ENCODE peak calls at places on chromosomes 13 and 19, in four cellular contexts. One of them, this sample, is unnamed.

GRCh38 chr13:87536499-87536898 is 134.7 kb upstream of the SLITRK5 start:
- DNase-seq in activated T-helper 1 cell treated with Interleukin-2 at 50 U/mL for 16 hours: no peak
- DNase-seq in effector memory CD4-positive, alpha-beta T cell: no peak
- DNase-seq in astrocyte of the spinal cord: peak; percentile 77
- DNase-seq in this sample: no peak

GRCh38 chr13:113638173-113638746 is 19.7 kb downstream of the ATP4B start:
- DNase-seq in astrocyte of the spinal cord: no peak
- DNase-seq in effector memory CD4-positive, alpha-beta T cell: no peak
- DNase-seq in activated T-helper 1 cell treated with Interleukin-2 at 50 U/mL for 16 hours: no peak
- DNase-seq in this sample: no peak

GRCh38 chr19:6248341-6248740 is 31.4 kb downstream of the MLLT1 start:
- DNase-seq in effector memory CD4-positive, alpha-beta T cell: no peak
- DNase-seq in activated T-helper 1 cell treated with Interleukin-2 at 50 U/mL for 16 hours: no peak
- DNase-seq in astrocyte of the spinal cord: no peak
- DNase-seq in this sample: no peak

GRCh38 chr13:32430018-32430747 is 2.3 kb upstream of the N4BP2L1 start:
- DNase-seq in astrocyte of the spinal cord: no peak
- DNase-seq in effector memory CD4-positive, alpha-beta T cell: no peak
- DNase-seq in activated T-helper 1 cell treated with Interleukin-2 at 50 U/mL for 16 hours: no peak
- DNase-seq in this sample: no peak

GRCh38 chr19:47023448-47023794 is 3.8 kb downstream of the NPAS1 start:
- DNase-seq in astrocyte of the spinal cord: no peak
- DNase-seq in effector memory CD4-positive, alpha-beta T cell: no peak
- DNase-seq in activated T-helper 1 cell treated with Interleukin-2 at 50 U/mL for 16 hours: no peak
- DNase-seq in this sample: no peak

GRCh38 chr13:40433577-40433976 is 232.9 kb downstream of the FOXO1 start:
- DNase-seq in activated T-helper 1 cell treated with Interleukin-2 at 50 U/mL for 16 hours: peak; percentile 20
- DNase-seq in astrocyte of the spinal cord: no peak
- DNase-seq in effector memory CD4-positive, alpha-beta T cell: peak; percentile 17
- DNase-seq in this sample: peak; percentile 27

GRCh38 chr19:52248256-52248655 is 21.1 kb upstream of the ZNF766 start:
- DNase-seq in activated T-helper 1 cell treated with Interleukin-2 at 50 U/mL for 16 hours: peak; percentile 15
- DNase-seq in astrocyte of the spinal cord: no peak
- DNase-seq in effector memory CD4-positive, alpha-beta T cell: peak; percentile 8
- DNase-seq in this sample: peak; percentile 62

GRCh38 chr13:100525453-100526298 is 62.9 kb downstream of the GGACT start:
- DNase-seq in activated T-helper 1 cell treated with Interleukin-2 at 50 U/mL for 16 hours: no peak
- DNase-seq in astrocyte of the spinal cord: no peak
- DNase-seq in effector memory CD4-positive, alpha-beta T cell: no peak
- DNase-seq in this sample: no peak

This sample was measured in stimulated activated naive CD8-positive, alpha-beta T cell treated with anti-CD3 and anti-CD28 coated beads, Interleukin-15, Interleukin-2, amounts not matched to agents 100 U/mL and 50 U/mL, for 24 hours.